ENCODE peak calls at places on chromosomes 11 and 22, in four cellular contexts. X, K, C and T are unnamed samples. For H3K9me3, the result is how much of the 10 kb centered on the place peaks cover.

GRCh38 chr22:17213976-17214375 is 5.3 kb downstream of the ADA2 start:
- DNase-seq in K (no peak), C (no peak), X (peak), T (peak)

GRCh38 chr11:64971421-64972233 is at the start of gene MAJIN:
- DNase-seq in C (peak), K (peak), X (peak), T (peak)

GRCh38 chr11:106425819-106426218 is 348.4 kb downstream of the AASDHPPT start:
- DNase-seq in C (no peak), K (no peak), X (no peak), T (no peak)

GRCh38 chr11:45658292-45658991 is 7.0 kb downstream of the CHST1 start:
- DNase-seq in X (peak), K (no peak), C (no peak), T (peak)

GRCh38 chr22:19167106-19167869 is 11.2 kb downstream of the SLC25A1 start:
- DNase-seq in X (no peak), K (no peak), C (no peak), T (no peak)

GRCh38 chr11:67613960-67614715 is 7.4 kb downstream of the NDUFV1 start:
- DNase-seq in K (peak), X (peak), C (peak), T (peak)

GRCh38 chr11:2261436-2262230 is 8.8 kb downstream of the ASCL2 start:
- DNase-seq in K (no peak), X (no peak), C (no peak), T (peak)

GRCh38 chr11:95359756-95360155 is 128.8 kb upstream of the SESN3 start:
- DNase-seq in X (no peak), C (no peak), K (no peak), T (no peak)

GRCh38 chr11:63369971-63370588 is 495 bp downstream of the SLC22A9 start:
- DNase-seq in C (no peak), X (no peak), K (no peak), T (no peak)

GRCh38 chr11:1310772-1311468 is 1.5 kb upstream of the TOLLIP start:
- DNase-seq in K (no peak), X (no peak), C (peak), T (no peak)

GRCh38 chr11:14124345-14124744 is 161.8 kb downstream of the SPON1 start:
- DNase-seq in K (no peak), C (no peak), X (no peak), T (no peak)

GRCh38 chr11:70913715-70914231 is 338.6 kb downstream of the SHANK2 start:
- DNase-seq in C (no peak), X (no peak), K (no peak), T (no peak)

GRCh38 chr22:25110596-25110845 is 89.1 kb upstream of the CRYBB3 start:
- DNase-seq in X (no peak), K (no peak), C (no peak), T (no peak)

GRCh38 chr22:25845985-25846745 is 104.2 kb downstream of the MYO18B start:
- DNase-seq in K (no peak), X (no peak), C (no peak), T (no peak)

GRCh38 chr11:118202599-118203422 is 22.0 kb downstream of the JAML start:
- DNase-seq in X (peak), C (peak), K (no peak), T (no peak)

GRCh38 chr11:66542362-66542761 is 3.5 kb downstream of the ZDHHC24 start:
- DNase-seq in X (no peak), K (no peak), C (no peak), T (no peak)

GRCh38 chr22:48438791-48439559 is 1388.7 kb downstream of the BRD1 start:
- DNase-seq in C (no peak), X (peak), K (no peak), T (no peak)

GRCh38 chr22:50435701-50436115 is 39.1 kb downstream of the SBF1 start:
- DNase-seq in K (no peak), X (peak), C (no peak), T (no peak)

GRCh38 chr11:102843474-102843873 is at the start of gene MMP3:
- DNase-seq in K (no peak), C (no peak), X (no peak), T (no peak)

GRCh38 chr11:103682318-103683184 is 353.9 kb upstream of the DDI1 start:
- DNase-seq in K (peak), C (peak), X (no peak), T (no peak)

GRCh38 chr11:65814131-65814959 is 19.4 kb upstream of the SNX32 start:
- DNase-seq in X (no peak), C (no peak), K (no peak), T (no peak)

GRCh38 chr11:15764948-15765347 is 591.4 kb downstream of the SOX6 start:
- DNase-seq in K (no peak), X (no peak), C (no peak), T (no peak)

GRCh38 chr22:37999640-38000272 is 15.4 kb upstream of the SOX10 start:
- DNase-seq in X (no peak), K (peak), C (no peak), T (no peak)

GRCh38 chr11:398826-399225 is 4.8 kb downstream of the PKP3 start:
- DNase-seq in C (no peak), K (no peak), X (no peak), T (peak)

GRCh38 chr11:65560555-65561418 is 2.6 kb upstream of the LTBP3 start:
- DNase-seq in K (peak), X (no peak), C (no peak), T (peak)

GRCh38 chr22:35872451-35872850 is 154.8 kb downstream of the APOL5 start:
- DNase-seq in X (no peak), K (no peak), C (no peak), T (no peak)

GRCh38 chr11:102012946-102013345 is 34.3 kb upstream of the CFAP300 start:
- DNase-seq in K (no peak), X (no peak), C (no peak), T (no peak)

GRCh38 chr22:45502215-45503070 is at the start of gene FBLN1:
- DNase-seq in X (peak), K (peak), C (no peak), T (peak)

GRCh38 chr11:88552377-88553029 is 215.0 kb upstream of the CTSC start:
- DNase-seq in C (peak), K (peak), X (peak), T (peak)

GRCh38 chr22:42432818-42433217 is 615 bp upstream of the NFAM1 start:
- DNase-seq in K (no peak), C (no peak), X (no peak), T (no peak)

GRCh38 chr22:36197065-36197440 is 4.6 kb downstream of the APOL4 start:
- DNase-seq in X (no peak), K (no peak), C (no peak), T (peak)

GRCh38 chr22:29231971-29232959 is 26.6 kb downstream of the EMID1 start:
- DNase-seq in X (peak), K (no peak), C (no peak), T (no peak)

GRCh38 chr11:18526521-18527296 is at the start of gene TSG101:
- DNase-seq in K (peak), X (peak), C (peak), T (peak)
- H3K4me3 ChIP-seq in K (peak), X (peak), C (peak), T (peak)

DNA sequence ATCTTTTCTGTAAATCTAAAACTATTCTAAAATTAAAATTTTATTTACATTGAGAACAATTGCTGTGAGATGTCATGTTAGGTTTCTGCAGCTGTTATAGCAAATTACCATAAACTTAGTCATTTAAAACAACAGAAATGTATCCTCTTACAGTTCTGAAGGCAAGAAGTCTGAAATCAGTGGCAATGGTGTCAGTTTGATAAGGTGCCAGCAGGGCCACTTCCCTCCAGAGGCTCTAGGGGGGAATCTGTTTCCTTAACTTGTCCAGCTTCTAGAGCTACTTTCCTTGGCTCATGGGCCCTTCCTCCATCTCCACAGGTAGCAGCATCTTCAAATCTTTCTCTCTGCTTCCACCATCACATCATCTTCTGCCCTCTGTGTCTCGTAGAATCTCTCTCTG is 23.0 kb downstream of the MOGAT2 start:
- DNase-seq in K (no peak), C (no peak), X (no peak), T (no peak)
- H3K27ac ChIP-seq in K (no peak), C (no peak), X (no peak), T (no peak)

GRCh38 chr11:121119444-121119843 is 18.4 kb downstream of the TECTA start:
- DNase-seq in C (no peak), X (no peak), K (no peak), T (no peak)

GRCh38 chr11:121122328-121122727 is 21.3 kb downstream of the TECTA start:
- DNase-seq in C (no peak), K (no peak), X (no peak), T (no peak)

GRCh38 chr11:121113611-121114010 is 12.6 kb downstream of the TECTA start:
- DNase-seq in X (no peak), K (no peak), C (no peak), T (no peak)

GRCh38 chr11:121112498-121113455 is 11.7 kb downstream of the TECTA start:
- DNase-seq in C (no peak), K (peak), X (peak), T (peak)

DNA sequence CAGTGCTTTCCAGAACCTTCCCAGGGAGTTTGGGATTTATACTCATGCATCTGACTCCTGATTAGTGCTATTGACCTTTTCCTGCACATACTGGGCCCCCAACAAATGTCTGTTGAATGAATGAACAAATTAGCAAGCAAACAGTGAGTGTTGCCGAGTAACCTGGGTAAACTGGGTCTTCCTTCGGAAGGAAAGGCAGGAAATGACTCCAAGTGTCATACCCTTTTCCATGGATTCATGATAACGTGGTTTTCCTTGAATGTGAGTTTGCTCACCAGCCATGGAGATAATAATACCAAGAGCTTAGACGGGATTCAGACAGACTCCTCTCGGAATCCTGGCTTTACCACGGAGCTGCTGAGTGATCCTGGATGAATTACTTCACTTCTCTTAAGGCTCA is 16.7 kb downstream of the TECTA start:
- DNase-seq in C (no peak), K (no peak), X (no peak), T (no peak)
- H3K9me3 ChIP-seq in C (under half), K (under half), X (under half), T (under half)

DNA sequence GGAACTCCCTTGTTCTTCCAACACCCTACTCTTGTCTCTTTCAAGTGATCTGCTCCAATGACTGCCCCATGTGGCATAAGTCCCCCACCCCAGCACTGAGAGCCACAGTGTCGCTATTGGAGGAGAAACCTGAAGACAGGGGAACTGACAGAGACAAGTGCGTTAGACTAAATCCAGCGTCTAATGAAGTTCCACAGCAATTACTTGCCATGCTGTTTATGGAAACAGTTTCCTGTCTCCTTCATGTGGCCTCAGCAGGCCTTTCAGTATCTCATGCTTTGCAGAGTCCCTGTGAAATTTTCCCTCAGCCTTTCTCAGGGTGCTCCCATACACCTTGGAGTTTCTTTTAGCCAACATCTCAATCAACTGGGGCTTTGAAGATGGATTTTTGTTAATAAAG is 277.4 kb downstream of the ETS1 start:
- DNase-seq in C (no peak), X (no peak), K (no peak), T (no peak)
- H3K4me3 ChIP-seq in C (no peak), X (no peak), K (no peak), T (no peak)

GRCh38 chr11:72222106-72222891 is 2.3 kb upstream of the INPPL1 start:
- DNase-seq in K (no peak), X (no peak), C (no peak), T (no peak)
- H3K27ac ChIP-seq in K (no peak), X (peak), C (peak), T (peak)

GRCh38 chr11:56961609-56962008 is 27.1 kb upstream of the OR5AK2 start:
- DNase-seq in X (no peak), C (no peak), K (no peak), T (no peak)
- H3K9me3 ChIP-seq in X (under half), C (under half), K (under half), T (under half)

GRCh38 chr11:8826901-8827560 is 84.0 kb upstream of the AKIP1 start:
- DNase-seq in C (no peak), X (no peak), K (no peak), T (no peak)

GRCh38 chr11:8828055-8828454 is 82.9 kb upstream of the AKIP1 start:
- DNase-seq in C (no peak), X (no peak), K (no peak), T (no peak)

GRCh38 chr11:8818421-8818820 is 92.6 kb upstream of the AKIP1 start:
- DNase-seq in K (no peak), C (no peak), X (no peak), T (no peak)

GRCh38 chr11:8826145-8826786 is 84.7 kb upstream of the AKIP1 start:
- DNase-seq in K (no peak), X (no peak), C (no peak), T (no peak)

GRCh38 chr11:8822476-8822875 is 88.5 kb upstream of the AKIP1 start:
- DNase-seq in X (no peak), K (no peak), C (no peak), T (no peak)
- H3K4me3 ChIP-seq in X (no peak), K (no peak), C (no peak), T (no peak)

DNA sequence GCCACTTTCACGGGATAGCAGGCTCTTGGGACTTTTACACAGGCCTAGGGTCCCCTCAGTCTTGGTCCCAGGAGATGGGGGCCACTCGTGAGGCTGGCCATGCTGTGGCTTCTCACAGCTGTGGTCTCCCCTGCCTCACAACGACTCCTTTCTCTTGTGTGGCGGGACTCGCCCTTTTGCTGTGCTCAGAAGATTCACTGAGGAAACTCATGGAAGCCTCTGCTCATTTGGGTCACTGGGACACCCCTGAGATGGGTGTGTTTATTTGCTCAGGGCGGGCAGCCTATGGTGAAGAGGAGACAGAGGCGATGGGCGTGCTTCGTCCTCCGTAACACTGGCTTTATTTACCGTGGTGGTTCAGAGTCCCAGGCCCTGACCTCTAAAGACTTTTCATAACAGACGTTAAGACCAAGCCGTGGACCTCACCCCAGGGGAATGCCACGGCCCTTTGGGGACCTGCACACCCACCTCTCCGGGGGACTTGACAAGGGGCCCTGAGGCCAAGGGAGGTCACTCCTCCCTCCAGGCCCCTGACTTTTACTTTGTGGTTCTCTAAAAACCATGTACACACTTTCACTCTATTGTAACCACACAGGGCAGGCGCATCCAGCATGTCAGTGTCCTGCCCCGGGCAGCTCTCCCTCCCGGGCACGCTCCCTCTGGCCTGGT is 15.5 kb downstream of the TEF start:
- DNase-seq in C (no peak), X (peak), K (no peak), T (no peak)
- H3K27ac ChIP-seq in C (no peak), X (peak), K (no peak), T (no peak)